ENCODE peak calls at places on chromosomes 1 and 21, in six cellular contexts. R is kidney glomerular epithelial cell; Y is fibroblast of lung; S is activated CD8-positive, alpha-beta memory T cell treated with anti-CD3 and anti-CD28 coated beads for 1 hour; Q is A549; H is nephron progenitor cell. B is an unnamed sample.

GRCh38 chr21:21156919-21157318 is 158.7 kb downstream of the NCAM2 start:
- DNase-seq in R (no peak), Y (peak), S (no peak), Q (no peak), H (no peak), B (peak)

GRCh38 chr1:7975212-7975865 is 13.8 kb downstream of the PARK7 start:
- DNase-seq in R (peak), Y (peak), S (no peak), Q (peak), H (peak), B (peak)

GRCh38 chr1:155527672-155528071 is 34.9 kb downstream of the ASH1L start:
- DNase-seq in R (no peak), Y (no peak), S (no peak), Q (no peak), H (no peak), B (no peak)

GRCh38 chr21:29465528-29465927 is 166.8 kb downstream of the BACH1 start:
- DNase-seq in R (no peak), Y (no peak), S (no peak), Q (no peak), H (no peak), B (no peak)

GRCh38 chr21:32349333-32349944 is 43.4 kb downstream of the URB1 start:
- DNase-seq in R (no peak), Y (no peak), S (no peak), Q (no peak), H (no peak), B (no peak)

GRCh38 chr1:100478816-100479215 is 59.1 kb upstream of the GPR88 start:
- DNase-seq in R (no peak), Y (no peak), S (no peak), Q (no peak), H (no peak), B (no peak)

GRCh38 chr1:172746091-172746949 is 87.4 kb downstream of the FASLG start:
- DNase-seq in R (peak), Y (peak), S (no peak), Q (peak), H (no peak), B (peak)

GRCh38 chr21:14773777-14774345 is 227.7 kb upstream of the SAMSN1 start:
- DNase-seq in R (no peak), Y (no peak), S (no peak), Q (no peak), H (peak), B (no peak)

GRCh38 chr21:34745557-34746255 is 76.9 kb downstream of the CLIC6 start:
- DNase-seq in R (peak), Y (peak), S (peak), Q (peak), H (peak), B (peak)

B was measured in foreskin fibroblast.